ENCODE peak calls at places on chromosome 12, in nine cellular contexts. E is A549; Y is Right ventricle myocardium superior; U is activated T-helper 1 cell treated with anti-CD3 and anti-CD28 coated beads, Interleukin-12 subunit alpha, Interleukin-12 subunit beta, Interleukin-2, Interleukin-4 antibody, amounts not matched to agents 30 ng/mL and 10 ng/mL and 1 ng/mL, durations not matched to agents 14 hours and 24 hours and 36 hours; C is T-helper 9 cell; J is stimulated activated CD8-positive, alpha-beta memory T cell treated with anti-CD3 and anti-CD28 coated beads, Interleukin-7, amount 100 ng/mL, for 4 hours; W is mesenchymal stem cell; O is ascending aorta; Q is NCI-H2029. H is an unnamed sample.

GRCh38 chr12:11621797-11622423 is 27.6 kb upstream of the ETV6 start:
- DNase-seq in E (peak), Y (no peak), U (no peak), C (no peak), J (no peak), W (peak), O (no peak), Q (no peak), H (no peak)

GRCh38 chr12:89189448-89189847 is 162.9 kb downstream of the DUSP6 start:
- DNase-seq in E (peak), Y (no peak), U (no peak), C (no peak), J (no peak), W (no peak), O (no peak), Q (no peak), H (no peak)

GRCh38 chr12:57031228-57031670 is 14.9 kb upstream of the TAC3 start:
- DNase-seq in E (peak), Y (no peak), U (no peak), C (no peak), J (no peak), W (no peak), O (no peak), Q (peak), H (no peak)

GRCh38 chr12:94244165-94245133 is 96.1 kb downstream of the PLXNC1 start:
- DNase-seq in E (no peak), Y (peak), U (peak), C (peak), J (peak), W (no peak), O (peak), Q (no peak), H (no peak)

GRCh38 chr12:82805812-82806497 is 119.2 kb downstream of the TMTC2 start:
- DNase-seq in E (no peak), Y (no peak), U (no peak), C (no peak), J (no peak), W (no peak), O (no peak), Q (no peak), H (no peak)

GRCh38 chr12:41919526-41920305 is 225.0 kb downstream of the GXYLT1 start:
- DNase-seq in E (no peak), Y (no peak), U (no peak), C (no peak), J (no peak), W (no peak), O (no peak), Q (peak), H (no peak)

GRCh38 chr12:57609091-57609780 is 2.0 kb upstream of the ARHGEF25 start:
- DNase-seq in E (no peak), Y (no peak), U (no peak), C (no peak), J (no peak), W (no peak), O (no peak), Q (no peak), H (no peak)

GRCh38 chr12:4421590-4422031 is 24.0 kb downstream of the FGF6 start:
- DNase-seq in E (peak), Y (no peak), U (no peak), C (peak), J (no peak), W (peak), O (no peak), Q (peak), H (no peak)

GRCh38 chr12:81797100-81797499 is 38.0 kb upstream of the PPFIA2 start:
- DNase-seq in E (peak), Y (no peak), U (no peak), C (no peak), J (no peak), W (peak), O (no peak), Q (no peak), H (no peak)

GRCh38 chr12:14261096-14261495 is 104.4 kb upstream of the ATF7IP start:
- DNase-seq in E (no peak), Y (peak), U (no peak), C (no peak), J (no peak), W (no peak), O (no peak), Q (no peak), H (no peak)

GRCh38 chr12:25364529-25365339 is 114.0 kb upstream of the KRAS start:
- DNase-seq in E (no peak), Y (no peak), U (no peak), C (no peak), J (no peak), W (no peak), O (no peak), Q (no peak), H (no peak)

GRCh38 chr12:31599053-31599452 is 8.1 kb upstream of the DENND5B start:
- DNase-seq in E (no peak), Y (no peak), U (no peak), C (no peak), J (no peak), W (no peak), O (no peak), Q (no peak), H (no peak)

GRCh38 chr12:19794116-19794515 is 354.8 kb downstream of the AEBP2 start:
- DNase-seq in E (no peak), Y (no peak), U (no peak), C (no peak), J (no peak), W (no peak), O (no peak), Q (no peak), H (no peak)

GRCh38 chr12:67772276-67773169 is 124.0 kb downstream of the DYRK2 start:
- DNase-seq in E (peak), Y (no peak), U (no peak), C (no peak), J (no peak), W (peak), O (no peak), Q (peak), H (no peak)